ENCODE peak calls at places on chromosomes 5 and 9, in ten cellular contexts. N, F, T, X, J, L, K, W, Y and B are unnamed samples.

GRCh38 chr9:125262217-125262991 is 778 bp downstream of the GAPVD1 start:
- DNase-seq in W (no peak), Y (no peak), L (no peak), X (no peak), F (no peak), T (no peak), J (peak; percentile 21), K (no peak), N (peak; percentile 14), B (no peak)

GRCh38 chr5:1498623-1499416 is 24.9 kb downstream of the LPCAT1 start:
- DNase-seq in J (no peak), N (no peak), X (no peak), F (no peak), L (no peak), K (no peak), T (no peak), W (no peak), Y (no peak), B (no peak)

GRCh38 chr9:89015330-89015729 is 24.1 kb downstream of the S1PR3 start:
- DNase-seq in Y (peak; percentile 2), K (no peak), F (no peak), J (no peak), W (no peak), N (peak; percentile 62), T (no peak), X (no peak), L (no peak), B (no peak)

GRCh38 chr5:140637722-140638473 is 1.4 kb upstream of the TMCO6 start:
- DNase-seq in Y (no peak), N (no peak), J (no peak), T (no peak), K (no peak), X (no peak), L (no peak), W (no peak), F (no peak), B (no peak)

GRCh38 chr5:96614110-96614691 is 48.0 kb upstream of the CAST start:
- DNase-seq in F (no peak), K (peak; percentile 52), L (peak; percentile 38), J (peak; percentile 91), N (peak; percentile 97), X (peak; percentile 59), W (peak; percentile 79), T (peak; percentile 18), Y (peak; percentile 81), B (peak; percentile 62)

GRCh38 chr5:115543365-115543700 is 1.2 kb downstream of the FEM1C start:
- DNase-seq in K (no peak), N (peak; percentile 28), F (no peak), X (no peak), W (no peak), T (no peak), J (peak; percentile 49), Y (no peak), L (no peak), B (no peak)

GRCh38 chr5:177403194-177403825 is 2.8 kb upstream of the PFN3 start:
- DNase-seq in T (peak; percentile 27), L (peak; percentile 55), X (no peak), N (no peak), F (peak; percentile 51), W (no peak), J (peak; percentile 60), Y (no peak), K (peak; percentile 33), B (peak; percentile 68)

GRCh38 chr5:9207820-9208418 is 338.0 kb downstream of the SEMA5A start:
- DNase-seq in W (peak; percentile 3), F (no peak), X (no peak), N (peak; percentile 81), L (no peak), K (no peak), J (peak; percentile 62), T (no peak), Y (peak; percentile 16), B (peak; percentile 66)

GRCh38 chr9:111804636-111805035 is 9.9 kb upstream of the SHOC1 start:
- DNase-seq in Y (no peak), K (no peak), W (no peak), F (no peak), L (no peak), X (no peak), J (no peak), T (no peak), N (no peak), B (no peak)

GRCh38 chr5:146243217-146243616 is 39.8 kb downstream of the RBM27 start:
- DNase-seq in N (no peak), K (no peak), T (no peak), Y (no peak), J (no peak), F (no peak), X (no peak), L (no peak), W (no peak), B (no peak)

GRCh38 chr5:148809781-148810524 is 16.5 kb upstream of the ADRB2 start:
- DNase-seq in L (no peak), X (no peak), W (no peak), F (no peak), N (peak; percentile 34), Y (no peak), J (no peak), K (no peak), T (no peak), B (no peak)

GRCh38 chr5:145806923-145807322 is 28.2 kb downstream of the PRELID2 start:
- DNase-seq in T (no peak), L (no peak), K (no peak), Y (no peak), W (no peak), N (peak; percentile 20), X (no peak), F (no peak), J (no peak), B (no peak)

GRCh38 chr5:6703791-6704190 is 9.4 kb upstream of the TENT4A start:
- DNase-seq in W (no peak), J (no peak), N (peak; percentile 41), T (no peak), X (no peak), K (no peak), F (no peak), L (no peak), Y (no peak), B (peak; percentile 52)

GRCh38 chr5:134101686-134102439 is 12.6 kb upstream of the TCF7 start:
- DNase-seq in W (peak; percentile 21), L (peak; percentile 75), K (peak; percentile 67), J (peak; percentile 43), F (peak; percentile 68), X (no peak), N (peak; percentile 38), T (peak; percentile 77), Y (peak; percentile 46), B (peak; percentile 64)

GRCh38 chr9:107350443-107350842 is 67.4 kb downstream of the RAD23B start:
- DNase-seq in T (no peak), J (no peak), L (no peak), N (no peak), F (no peak), W (no peak), X (no peak), Y (no peak), K (no peak), B (no peak)

GRCh38 chr5:167065784-167066183 is 1225.7 kb upstream of the WWC1 start:
- DNase-seq in J (no peak), Y (no peak), W (no peak), F (no peak), X (no peak), N (no peak), L (no peak), K (no peak), T (no peak), B (no peak)

GRCh38 chr5:105954341-105954740 is 1716.4 kb downstream of the EFNA5 start:
- DNase-seq in Y (no peak), T (no peak), F (no peak), L (no peak), X (no peak), W (no peak), J (no peak), N (peak; percentile 9), K (no peak), B (no peak)

GRCh38 chr5:60295423-60295822 is 401.9 kb upstream of the PDE4D start:
- DNase-seq in X (no peak), W (peak; percentile 7), F (no peak), K (peak; percentile 39), J (peak; percentile 30), N (peak; percentile 3), L (no peak), T (no peak), Y (no peak), B (peak; percentile 51)

GRCh38 chr5:144418719-144419118 is 248.0 kb downstream of the KCTD16 start:
- DNase-seq in N (no peak), X (no peak), T (no peak), W (no peak), Y (no peak), J (no peak), K (no peak), F (no peak), L (no peak), B (no peak)

GRCh38 chr5:72015103-72015548 is 92.1 kb upstream of the MAP1B start:
- DNase-seq in Y (no peak), T (no peak), W (peak; percentile 93), X (no peak), K (no peak), F (no peak), N (peak; percentile 89), J (peak; percentile 81), L (no peak), B (peak; percentile 23)

GRCh38 chr5:15384581-15384980 is 115.4 kb upstream of the FBXL7 start:
- DNase-seq in J (no peak), W (no peak), F (no peak), Y (no peak), X (no peak), K (no peak), N (no peak), T (no peak), L (no peak), B (no peak)

GRCh38 chr5:139486201-139486600 is 3.6 kb upstream of the STING1 start:
- DNase-seq in W (no peak), Y (no peak), N (no peak), K (no peak), T (no peak), L (no peak), J (no peak), F (no peak), X (no peak), B (no peak)